ENCODE peak calls at places on chromosomes 6 and 20, in seven cellular contexts. F is thoracic aorta, Z is fibroblast of lung, U is tibial artery, T is uterus, H is foreskin keratinocyte, Y is ovary. L is an unnamed sample.

GRCh38 chr6:89952696-89953095 is 58.4 kb downstream of the GJA10 start:
- DNase-seq in F (no peak), Z (peak; percentile 92), U (no peak), T (no peak), H (peak; percentile 94), Y (no peak), L (no peak)

GRCh38 chr6:13172294-13172693 is 156.0 kb downstream of the TBC1D7 start:
- DNase-seq in F (no peak), Z (no peak), U (no peak), T (no peak), H (no peak), Y (no peak), L (no peak)

GRCh38 chr20:21146242-21146641 is 20.4 kb downstream of the KIZ start:
- DNase-seq in F (no peak), Z (no peak), U (no peak), T (no peak), H (no peak), Y (no peak), L (no peak)

GRCh38 chr6:79762370-79762769 is 131.2 kb downstream of the SH3BGRL2 start:
- DNase-seq in F (no peak), Z (peak; percentile 5), U (no peak), T (no peak), H (peak; percentile 13), Y (no peak), L (no peak)

GRCh38 chr6:56382416-56382940 is 135.1 kb upstream of the COL21A1 start:
- DNase-seq in F (no peak), Z (no peak), U (no peak), T (no peak), H (no peak), Y (no peak), L (no peak)

GRCh38 chr6:70371454-70372105 is 41.7 kb upstream of the FAM135A start:
- DNase-seq in F (no peak), Z (peak; percentile 67), U (no peak), T (no peak), H (peak; percentile 53), Y (no peak), L (no peak)

GRCh38 chr6:170184324-170184723 is 106.6 kb downstream of the DLL1 start:
- DNase-seq in F (no peak), Z (no peak), U (no peak), T (no peak), H (no peak), Y (no peak), L (no peak)

GRCh38 chr6:121817141-121817540 is 381.7 kb downstream of the GJA1 start:
- DNase-seq in F (no peak), Z (peak; percentile 59), U (no peak), T (no peak), H (no peak), Y (no peak), L (no peak)

GRCh38 chr6:22248513-22249308 is 48.1 kb downstream of the PRL start:
- DNase-seq in F (no peak), Z (peak; percentile 83), U (no peak), T (no peak), H (no peak), Y (no peak), L (peak; percentile 6)

GRCh38 chr20:51360451-51361230 is 181.9 kb downstream of the NFATC2 start:
- DNase-seq in F (no peak), Z (peak; percentile 100), U (no peak), T (no peak), H (peak; percentile 96), Y (no peak), L (no peak)

GRCh38 chr6:30555428-30556005 is 772 bp downstream of the GNL1 start:
- DNase-seq in F (no peak), Z (peak; percentile 44), U (peak; percentile 46), T (peak; percentile 70), H (no peak), Y (peak; percentile 71), L (peak; percentile 58)

GRCh38 chr6:35933844-35934243 is 12.9 kb upstream of the SRPK1 start:
- DNase-seq in F (no peak), Z (no peak), U (no peak), T (no peak), H (no peak), Y (no peak), L (no peak)

GRCh38 chr20:1427457-1428054 is 34.7 kb upstream of the FKBP1A start:
- DNase-seq in F (no peak), Z (no peak), U (no peak), T (no peak), H (no peak), Y (no peak), L (no peak)

GRCh38 chr6:111789593-111789992 is 83.7 kb downstream of the FYN start:
- DNase-seq in F (no peak), Z (peak; percentile 38), U (peak; percentile 63), T (peak; percentile 58), H (no peak), Y (no peak), L (peak; percentile 39)

GRCh38 chr20:48738399-48739304 is 89.1 kb downstream of the PREX1 start:
- DNase-seq in F (no peak), Z (no peak), U (no peak), T (no peak), H (no peak), Y (no peak), L (no peak)

GRCh38 chr6:6246539-6246938 is 73.9 kb downstream of the F13A1 start:
- DNase-seq in F (no peak), Z (no peak), U (no peak), T (no peak), H (no peak), Y (no peak), L (no peak)

GRCh38 chr6:54619102-54619501 is 227.5 kb upstream of the FAM83B start:
- DNase-seq in F (no peak), Z (no peak), U (no peak), T (no peak), H (no peak), Y (no peak), L (no peak)

DNA sequence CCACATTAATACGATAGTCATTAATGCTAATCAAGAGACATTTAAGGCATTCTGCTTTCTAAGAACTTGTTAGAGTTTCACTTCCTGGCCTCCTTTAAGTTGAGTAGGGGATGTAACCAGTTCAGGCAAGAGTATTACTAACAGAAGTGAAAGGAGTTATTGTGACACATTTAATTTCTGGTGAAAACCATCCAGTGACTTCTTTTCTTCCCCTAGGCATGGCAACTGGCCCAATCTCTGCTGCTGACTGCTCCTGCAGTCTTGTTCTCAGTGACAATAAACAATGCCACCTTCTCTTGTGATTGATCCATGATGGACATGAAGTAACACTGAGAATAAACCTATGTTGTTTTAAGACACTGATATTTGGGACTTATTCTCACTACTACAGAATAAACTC is 130.9 kb upstream of the DEFB112 start:
- DNase-seq in F (no peak), Z (no peak), U (no peak), T (no peak), H (no peak), Y (no peak), L (no peak)
- H3K27me3 ChIP-seq in F (no peaks in the 10 kb centered on the region), Z (no peaks in the 10 kb centered on the region), U (no peaks in the 10 kb centered on the region), T (no peaks in the 10 kb centered on the region), H (no peaks in the 10 kb centered on the region), Y (no peaks in the 10 kb centered on the region), L (no peaks in the 10 kb centered on the region)

GRCh38 chr6:1605822-1606532 is 3.7 kb upstream of the FOXC1 start:
- DNase-seq in F (no peak), Z (no peak), U (no peak), T (no peak), H (no peak), Y (no peak), L (no peak)
- H3K4me1 ChIP-seq in F (peaks cover 34% of the 10 kb centered on the region), Z (peaks cover 4% of the 10 kb centered on the region), U (peaks cover 21% of the 10 kb centered on the region), T (peaks cover 11% of the 10 kb centered on the region), H (peaks cover 5% of the 10 kb centered on the region), Y (peaks cover 5% of the 10 kb centered on the region), L (peaks cover 14% of the 10 kb centered on the region)

GRCh38 chr20:64050261-64051032 is 1.0 kb upstream of the SOX18 start:
- DNase-seq in F (no peak), Z (no peak), U (no peak), T (no peak), H (no peak), Y (no peak), L (no peak)

GRCh38 chr20:64051033-64051452 is 1.6 kb upstream of the SOX18 start:
- DNase-seq in F (no peak), Z (no peak), U (no peak), T (no peak), H (no peak), Y (no peak), L (no peak)

GRCh38 chr20:64052326-64052722 is 2.9 kb upstream of the SOX18 start:
- DNase-seq in F (no peak), Z (no peak), U (no peak), T (no peak), H (no peak), Y (no peak), L (no peak)

GRCh38 chr20:64052987-64053840 is 3.8 kb upstream of the SOX18 start:
- DNase-seq in F (no peak), Z (no peak), U (no peak), T (no peak), H (no peak), Y (no peak), L (no peak)

DNA sequence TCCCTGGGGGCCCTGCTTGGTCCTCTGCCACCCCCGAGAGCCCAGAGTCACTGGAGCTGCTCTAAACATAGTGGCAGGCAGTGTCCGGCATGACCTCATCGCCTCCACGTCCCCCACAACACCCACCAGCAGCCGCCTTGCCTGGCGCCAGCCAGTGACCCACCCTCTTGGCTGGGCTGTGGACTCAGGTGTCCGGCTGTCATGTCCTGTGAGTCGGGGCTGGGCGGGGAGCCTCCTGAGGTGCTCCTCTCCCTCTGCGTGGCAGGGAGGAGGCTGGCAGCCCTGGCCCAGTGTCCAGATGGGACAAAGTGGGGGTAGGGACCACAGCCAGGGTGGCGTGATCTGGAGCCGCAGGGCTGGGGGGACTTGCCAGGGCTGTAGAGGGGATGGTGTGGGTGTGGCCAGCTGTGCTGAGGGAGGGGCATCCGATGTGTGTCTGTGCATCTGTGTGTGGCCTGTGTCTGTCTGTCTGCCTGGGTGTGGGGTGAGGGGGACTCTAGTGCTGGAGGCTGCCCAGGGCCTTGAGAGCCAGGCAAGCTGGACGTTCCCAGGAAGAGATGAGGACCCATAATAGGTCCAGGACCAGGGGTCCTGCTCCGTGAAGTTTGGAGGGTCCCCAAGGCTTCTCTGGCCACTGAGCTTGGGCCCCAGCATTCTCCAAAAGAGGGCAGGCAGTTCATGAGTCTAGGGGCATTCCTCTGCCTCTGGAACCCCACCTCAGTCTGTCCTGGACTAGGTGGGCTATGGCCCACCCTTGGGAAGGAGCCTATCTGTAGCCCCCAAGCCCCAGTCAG is 2.3 kb upstream of the SOX18 start:
- DNase-seq in F (no peak), Z (no peak), U (peak; percentile 63), T (no peak), H (no peak), Y (no peak), L (peak; percentile 81)
- H3K27me3 ChIP-seq in F (no peaks in the 10 kb centered on the region), Z (peaks cover 11% of the 10 kb centered on the region), U (peaks cover 97% of the 10 kb centered on the region), T (no peaks in the 10 kb centered on the region), H (peaks cover 53% of the 10 kb centered on the region), Y (peaks cover 7% of the 10 kb centered on the region), L (peaks cover 86% of the 10 kb centered on the region)

GRCh38 chr20:3804781-3805180 is 8.7 kb downstream of the CDC25B start:
- DNase-seq in F (no peak), Z (no peak), U (no peak), T (no peak), H (no peak), Y (no peak), L (no peak)

GRCh38 chr20:3805594-3806264 is 9.6 kb downstream of the CDC25B start:
- DNase-seq in F (no peak), Z (peak; percentile 68), U (no peak), T (no peak), H (peak; percentile 68), Y (no peak), L (no peak)

GRCh38 chr20:3803289-3803688 is 7.2 kb downstream of the CDC25B start:
- DNase-seq in F (no peak), Z (no peak), U (no peak), T (no peak), H (no peak), Y (no peak), L (no peak)

GRCh38 chr20:3803854-3804253 is 7.7 kb downstream of the CDC25B start:
- DNase-seq in F (no peak), Z (no peak), U (no peak), T (no peak), H (no peak), Y (no peak), L (no peak)

GRCh38 chr20:3804254-3804751 is 8.2 kb downstream of the CDC25B start:
- DNase-seq in F (no peak), Z (no peak), U (no peak), T (no peak), H (no peak), Y (no peak), L (no peak)
- H3K4me1 ChIP-seq in F (peaks cover 46% of the 10 kb centered on the region), Z (peaks cover 47% of the 10 kb centered on the region), U (peaks cover 44% of the 10 kb centered on the region), T (peaks cover 26% of the 10 kb centered on the region), H (peaks cover 25% of the 10 kb centered on the region), Y (peaks cover 16% of the 10 kb centered on the region), L (peaks cover 28% of the 10 kb centered on the region)

L was measured in heart right ventricle.